ENCODE peak calls at places on chromosomes 7 and 10, in four cellular contexts. R is astrocyte, M is uterus, U is body of pancreas. H is an unnamed sample.

GRCh38 chr7:51263631-51264484 is 52.8 kb downstream of the COBL start:
- DNase-seq in R (no peak), M (no peak), U (peak; percentile 90), H (no peak)

GRCh38 chr10:86365346-86366032 is 1.1 kb downstream of the GRID1 start:
- DNase-seq in R (no peak), M (no peak), U (no peak), H (no peak)

GRCh38 chr10:8189458-8189857 is 135.0 kb downstream of the GATA3 start:
- DNase-seq in R (no peak), M (no peak), U (no peak), H (no peak)

GRCh38 chr10:22321156-22321711 is 335 bp downstream of the BMI1 start:
- DNase-seq in R (peak; percentile 56), M (peak; percentile 61), U (peak; percentile 70), H (no peak)

GRCh38 chr7:107711301-107711700 is 32.6 kb upstream of the CBLL1 start:
- DNase-seq in R (peak; percentile 81), M (no peak), U (no peak), H (no peak)

GRCh38 chr10:77041636-77042258 is 595.9 kb downstream of the KCNMA1 start:
- DNase-seq in R (no peak), M (no peak), U (peak; percentile 12), H (no peak)

GRCh38 chr7:131188367-131189339 is 139.0 kb upstream of the MKLN1 start:
- DNase-seq in R (peak; percentile 99), M (no peak), U (no peak), H (no peak)

GRCh38 chr10:81838950-81839349 is 36.0 kb upstream of the NRG3 start:
- DNase-seq in R (no peak), M (no peak), U (no peak), H (no peak)

GRCh38 chr10:27464993-27465392 is 39.1 kb upstream of the RAB18 start:
- DNase-seq in R (no peak), M (no peak), U (no peak), H (no peak)

GRCh38 chr7:12032146-12032545 is 178.9 kb upstream of the TMEM106B start:
- DNase-seq in R (no peak), M (no peak), U (no peak), H (peak; percentile 66)

GRCh38 chr10:36666451-36666850 is 458.9 kb upstream of the ANKRD30A start:
- DNase-seq in R (no peak), M (no peak), U (no peak), H (no peak)

GRCh38 chr7:2566890-2567662 is 8.3 kb downstream of the IQCE start:
- DNase-seq in R (no peak), M (no peak), U (no peak), H (no peak)

GRCh38 chr10:120495226-120495625 is 38.2 kb downstream of the PLPP4 start:
- DNase-seq in R (peak; percentile 89), M (no peak), U (peak; percentile 25), H (peak; percentile 92)

GRCh38 chr7:13990319-13990983 is 985 bp upstream of the ETV1 start:
- DNase-seq in R (peak; percentile 62), M (peak; percentile 22), U (peak; percentile 40), H (no peak)

GRCh38 chr7:50283206-50283605 is 21.3 kb upstream of the IKZF1 start:
- DNase-seq in R (no peak), M (no peak), U (no peak), H (no peak)

GRCh38 chr10:88522715-88523114 is 60.4 kb downstream of the RNLS start:
- DNase-seq in R (no peak), M (no peak), U (no peak), H (no peak)

GRCh38 chr7:76300210-76300731 is 2.2 kb upstream of the HSPB1 start:
- DNase-seq in R (peak; percentile 87), M (no peak), U (peak; percentile 90), H (peak; percentile 72)

DNA sequence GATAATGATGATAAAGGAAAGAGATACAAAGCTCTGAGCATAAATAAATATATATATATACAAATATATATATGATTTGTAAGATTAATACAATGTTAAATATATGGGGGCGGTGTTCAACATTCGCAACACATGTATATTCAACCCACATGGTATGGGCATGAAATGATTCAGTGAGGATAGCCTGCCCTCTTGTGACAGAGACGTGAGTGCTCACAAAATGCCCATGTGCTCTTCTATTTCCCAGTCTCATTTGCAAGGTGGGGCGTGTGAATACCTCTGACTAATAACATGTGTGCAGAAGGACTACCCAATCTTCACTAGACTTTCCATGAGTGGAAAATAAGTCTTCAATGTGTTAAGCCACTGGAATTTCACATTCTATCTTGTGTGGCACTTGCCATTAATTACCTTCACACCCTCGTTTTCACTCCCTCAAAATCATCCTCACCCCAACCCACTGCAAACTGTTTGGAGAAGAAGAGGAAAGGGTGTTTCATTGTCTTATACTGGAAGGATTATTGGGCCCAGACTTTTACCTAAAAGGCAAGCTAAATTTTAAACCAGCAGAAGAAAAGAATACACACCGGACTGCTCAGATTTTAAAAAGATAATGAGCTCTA is 26.9 kb downstream of the ASAH2 start:
- DNase-seq in R (peak; percentile 43), M (no peak), U (peak; percentile 65), H (peak; percentile 23)
- TF ChIP-seq CTCF in R (peak; percentile 55), M (no peak), U (peak; percentile 76), H (peak; percentile 76)

DNA sequence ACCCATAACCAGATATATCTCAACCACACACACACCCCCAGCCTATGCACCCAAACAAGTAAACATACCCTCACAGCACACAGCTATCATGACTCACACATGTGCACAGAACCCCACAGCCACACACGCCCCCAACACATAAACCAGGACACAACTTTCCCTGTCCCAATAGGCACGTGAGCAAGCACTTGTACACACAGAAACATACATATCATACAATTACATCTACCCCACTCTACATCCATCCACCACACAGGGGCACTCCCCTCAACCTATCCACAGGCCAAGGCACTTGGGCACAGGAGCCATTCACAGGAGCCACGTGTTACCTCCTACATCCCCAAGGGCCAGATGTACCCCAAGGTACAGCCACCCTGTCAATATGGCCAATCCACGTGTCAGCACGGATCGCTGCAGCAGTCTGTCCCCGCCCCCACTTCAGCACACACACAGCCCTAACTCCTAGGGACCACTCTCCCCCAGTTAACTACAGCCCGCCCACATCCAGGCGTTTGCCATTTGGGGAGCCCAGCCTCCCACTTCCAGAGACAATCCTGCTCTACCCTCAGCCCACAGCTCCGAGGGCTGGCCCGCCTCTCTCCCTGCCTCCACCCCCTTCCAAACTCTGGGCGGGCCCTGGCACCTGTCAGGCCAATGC is 163.5 kb downstream of the SH3PXD2A start:
- DNase-seq in R (no peak), M (no peak), U (no peak), H (no peak)
- H3K4me3 ChIP-seq in R (no peak overlapping the region), M (peak overlapping the region; percentile 28), U (no peak overlapping the region), H (peak overlapping the region; percentile 74)

DNA sequence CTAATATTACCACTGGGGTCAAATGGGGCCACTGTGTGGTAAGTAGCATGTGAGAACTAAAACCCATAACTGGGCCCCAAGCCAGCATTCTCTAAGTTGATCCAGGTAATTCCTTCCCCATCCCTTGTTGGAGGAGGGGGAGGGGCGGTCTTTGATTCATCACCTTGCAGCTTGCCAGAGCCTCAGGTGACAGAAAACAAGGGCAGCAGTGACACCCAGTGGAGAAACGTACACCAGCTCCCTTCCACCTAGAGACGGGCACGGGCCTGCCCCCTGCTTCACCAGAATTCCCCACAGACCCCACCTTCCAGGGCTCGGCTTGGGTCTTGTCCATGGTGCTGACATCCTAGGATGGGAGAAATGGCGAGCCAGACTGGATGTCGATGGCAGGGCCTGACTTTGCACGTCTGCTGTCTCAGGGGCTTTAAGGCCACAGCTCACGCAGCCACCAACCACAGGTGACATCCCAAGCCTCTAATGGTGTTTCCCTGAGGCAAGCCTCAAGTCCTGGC is 102.0 kb downstream of the STRA8 start:
- DNase-seq in R (peak; percentile 34), M (peak; percentile 41), U (peak; percentile 84), H (peak; percentile 90)
- TF ChIP-seq CTCF in R (peak; percentile 48), M (peak; percentile 53), U (peak; percentile 77), H (peak; percentile 81)

GRCh38 chr10:72364239-72364777 is 9.6 kb upstream of the DNAJB12 start:
- DNase-seq in R (peak; percentile 78), M (peak; percentile 89), U (peak; percentile 92), H (peak; percentile 81)
- H3K4me3 ChIP-seq in R (no peak overlapping the region), M (peak overlapping the region; percentile 16), U (no peak overlapping the region), H (no peak overlapping the region)